ENCODE peak calls at places on chromosome 13, in six cellular contexts. M, D, W, N, H and L are unnamed samples.
A peak's percentile ranks its signal among the peaks of the same experiment; 100 is the strongest.

GRCh38 chr13:96214804-96215445 is 125.0 kb downstream of the HS6ST3 start:
- DNase-seq in M (no peak), H (no peak), W (no peak), N (no peak), D (no peak), L (no peak)

GRCh38 chr13:100828226-100828625 is 153.6 kb upstream of the TMTC4 start:
- DNase-seq in D (no peak), N (no peak), M (no peak), H (peak; percentile 3), W (peak; percentile 36), L (no peak)

GRCh38 chr13:66951426-66951825 is 278.7 kb downstream of the PCDH9 start:
- DNase-seq in W (no peak), D (no peak), M (no peak), N (no peak), H (no peak), L (no peak)

GRCh38 chr13:40031031-40031430 is 375.6 kb downstream of the COG6 start:
- DNase-seq in H (no peak), N (no peak), W (no peak), D (no peak), M (peak; percentile 64), L (peak; percentile 16)

GRCh38 chr13:114128624-114129522 is 3.5 kb downstream of the RASA3 start:
- DNase-seq in D (no peak), N (peak; percentile 43), W (no peak), M (peak; percentile 98), H (no peak), L (peak; percentile 95)

GRCh38 chr13:26460652-26461051 is 96.8 kb upstream of the WASF3 start:
- DNase-seq in W (no peak), M (peak; percentile 93), N (no peak), H (no peak), D (no peak), L (peak; percentile 84)

GRCh38 chr13:91167706-91168459 is 179.6 kb upstream of the MIR17HG start:
- DNase-seq in M (no peak), W (no peak), N (no peak), H (no peak), D (no peak), L (no peak)

GRCh38 chr13:36999054-36999927 is at the start of gene ALG5:
- DNase-seq in H (peak; percentile 54), M (peak; percentile 90), D (peak; percentile 91), N (peak; percentile 82), W (peak; percentile 92), L (peak; percentile 84)

GRCh38 chr13:44312898-44313551 is 60.6 kb upstream of the SERP2 start:
- DNase-seq in H (no peak), D (no peak), W (no peak), M (peak; percentile 87), N (no peak), L (peak; percentile 95)

GRCh38 chr13:51849145-51850101 is 4.4 kb upstream of the TMEM272 start:
- DNase-seq in D (peak; percentile 40), H (peak; percentile 67), W (peak; percentile 88), N (no peak), M (peak; percentile 84), L (peak; percentile 30)

GRCh38 chr13:20191311-20191901 is 1.3 kb downstream of the GJB2 start:
- DNase-seq in W (no peak), N (peak; percentile 4), D (no peak), H (no peak), M (no peak), L (no peak)

GRCh38 chr13:73169971-73170370 is 111.2 kb downstream of the KLF5 start:
- DNase-seq in W (no peak), N (no peak), D (no peak), H (no peak), M (no peak), L (no peak)

DNA sequence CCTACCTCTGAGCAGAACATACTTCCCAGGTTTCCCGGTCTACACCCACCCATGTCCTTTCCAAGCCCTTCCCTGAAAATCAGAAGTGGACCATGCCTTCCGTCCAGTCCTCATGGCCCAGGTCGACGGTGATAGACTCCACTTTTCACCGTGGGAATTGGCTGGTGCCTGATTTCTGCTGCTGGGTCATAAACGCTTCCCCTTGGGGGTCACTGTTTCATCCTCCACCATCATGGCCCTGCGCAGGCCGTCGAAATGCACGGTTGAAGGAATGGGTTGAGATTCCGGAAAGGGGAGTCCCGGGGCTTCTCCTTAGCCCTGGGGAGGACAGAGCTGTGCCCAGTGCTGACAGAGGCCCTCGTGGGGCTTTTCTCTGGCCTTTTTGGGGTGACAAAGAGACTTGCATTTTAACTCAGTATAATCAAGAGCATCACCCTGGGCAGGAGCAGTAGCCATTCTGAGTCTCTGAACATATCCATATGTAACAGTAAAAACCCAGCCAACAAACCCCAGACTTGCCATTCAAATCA is 75.5 kb downstream of the SOX1 start:
- DNase-seq in M (no peak), W (no peak), N (no peak), D (no peak), H (no peak), L (no peak)
- H4K8ac ChIP-seq in M (no peak overlapping the region), W (no peak overlapping the region), N (no peak overlapping the region), D (no peak overlapping the region), H (no peak overlapping the region), L (no peak overlapping the region)

GRCh38 chr13:25380082-25380481 is 8.3 kb downstream of the ATP8A2 start:
- DNase-seq in M (no peak), N (no peak), W (no peak), H (no peak), D (no peak), L (no peak)
- H3K14ac ChIP-seq in M (no peak overlapping the region), N (no peak overlapping the region), W (no peak overlapping the region), H (no peak overlapping the region), D (no peak overlapping the region), L (no peak overlapping the region)

GRCh38 chr13:45522571-45522970 is 57.8 kb downstream of the COG3 start:
- DNase-seq in D (no peak), M (no peak), N (no peak), H (no peak), W (no peak), L (peak; percentile 18)

GRCh38 chr13:45529758-45530157 is 65.0 kb downstream of the COG3 start:
- DNase-seq in M (no peak), H (no peak), W (no peak), N (no peak), D (no peak), L (no peak)

DNA sequence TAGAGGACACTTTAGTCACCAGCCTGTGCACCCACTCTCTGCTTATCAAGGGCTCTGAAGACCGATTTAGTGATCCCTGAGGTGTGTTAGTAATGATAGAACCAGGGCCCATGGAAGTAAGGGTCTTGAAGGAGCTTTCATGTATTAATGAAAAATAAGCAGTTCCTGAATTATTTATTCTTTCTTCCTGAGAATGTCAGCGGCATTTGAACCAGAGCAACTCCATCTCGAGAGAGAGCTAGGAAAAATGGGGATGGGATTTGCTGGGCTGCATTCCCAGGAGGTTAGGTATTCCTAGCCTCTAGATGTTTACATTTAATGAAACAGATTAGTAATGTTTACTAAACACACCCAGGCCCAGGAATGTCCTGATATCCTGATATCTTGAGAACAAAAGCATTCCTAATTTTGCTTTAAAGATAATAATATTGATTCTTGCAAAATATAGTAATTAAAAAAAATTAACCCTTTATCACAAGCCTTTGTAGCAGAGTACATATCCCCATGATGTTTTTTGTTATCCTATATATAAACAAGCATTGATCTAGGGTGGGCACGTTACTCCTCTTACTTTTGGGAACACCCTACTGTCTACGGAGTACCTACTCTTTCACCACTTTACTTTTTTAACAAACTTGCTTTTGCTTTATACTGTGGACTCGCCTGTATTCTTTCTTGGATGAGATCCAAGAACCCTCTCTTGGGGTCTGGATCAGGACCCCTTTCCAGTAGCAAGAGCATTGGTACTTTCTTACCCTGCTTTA is 63.1 kb downstream of the COG3 start:
- DNase-seq in H (no peak), D (no peak), W (no peak), N (peak; percentile 8), M (peak; percentile 64), L (peak; percentile 74)
- H4K8ac ChIP-seq in H (no peak overlapping the region), D (no peak overlapping the region), W (no peak overlapping the region), N (no peak overlapping the region), M (no peak overlapping the region), L (peak overlapping the region; percentile 75)

DNA sequence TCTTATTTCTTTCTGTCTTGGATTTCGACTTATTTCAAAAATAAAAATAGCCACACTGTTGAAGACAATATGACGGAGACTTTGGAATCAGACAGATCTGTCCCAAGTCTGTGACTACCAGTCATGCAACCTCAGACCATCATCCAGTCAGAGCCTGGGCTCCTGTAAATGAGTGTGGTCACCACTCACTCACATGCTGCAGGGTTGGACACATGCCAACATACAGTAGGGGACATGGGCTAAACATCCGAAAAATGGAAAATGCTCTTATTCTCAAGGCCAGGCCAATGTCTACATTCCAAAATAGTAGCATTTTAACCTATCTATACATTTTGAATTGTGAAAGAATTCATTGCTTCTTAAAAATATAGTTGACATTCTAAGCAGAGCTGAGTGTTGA is 75.5 kb upstream of the EDNRB start:
- DNase-seq in H (no peak), N (no peak), W (no peak), D (no peak), M (no peak), L (no peak)
- H3K14ac ChIP-seq in H (no peak overlapping the region), N (no peak overlapping the region), W (no peak overlapping the region), D (no peak overlapping the region), M (no peak overlapping the region), L (no peak overlapping the region)

DNA sequence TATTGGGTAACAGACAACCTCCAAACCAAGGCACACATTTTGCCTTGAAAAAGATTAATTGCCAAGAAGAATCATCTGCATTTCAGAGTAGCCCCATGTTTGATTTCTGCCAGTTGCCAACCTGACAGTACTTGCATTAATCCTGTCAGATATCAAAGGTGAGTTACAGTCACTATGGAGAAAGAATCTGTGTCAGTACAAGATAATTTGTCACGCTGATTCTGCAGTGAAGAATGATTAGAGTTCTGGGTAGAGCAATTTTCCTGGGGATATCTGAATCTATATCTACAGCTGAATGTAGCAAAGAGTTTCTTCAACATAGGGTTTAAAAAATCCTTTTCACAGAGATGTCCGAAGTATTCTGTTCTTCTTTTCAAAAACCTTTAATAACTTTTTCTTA is 150.7 kb downstream of the AKAP11 start:
- DNase-seq in N (no peak), H (no peak), W (no peak), M (no peak), D (no peak), L (no peak)
- H4K8ac ChIP-seq in N (no peak overlapping the region), H (no peak overlapping the region), W (no peak overlapping the region), M (no peak overlapping the region), D (no peak overlapping the region), L (no peak overlapping the region)

GRCh38 chr13:112457485-112457884 is 81.3 kb downstream of the SPACA7 start:
- DNase-seq in N (no peak), W (no peak), H (no peak), D (no peak), M (no peak), L (no peak)
- H3K14ac ChIP-seq in N (no peak overlapping the region), W (no peak overlapping the region), H (no peak overlapping the region), D (no peak overlapping the region), M (no peak overlapping the region), L (no peak overlapping the region)